ENCODE peak calls at places on chromosomes 6 and 20, in six cellular contexts. H, Y, U, W, Z and K are unnamed samples.

GRCh38 chr6:78150425-78150824 is 497.6 kb downstream of the MEI4 start:
- DNase-seq in U (no peak), W (no peak), Z (no peak), Y (no peak), H (no peak), K (no peak)

GRCh38 chr6:32689531-32690505 is 23.4 kb upstream of the HLA-DQB1 start:
- DNase-seq in Y (no peak), W (no peak), U (no peak), Z (no peak), H (no peak), K (no peak)

GRCh38 chr6:2857580-2858337 is 16.1 kb upstream of the SERPINB1 start:
- DNase-seq in Y (peak), Z (peak), U (no peak), H (no peak), W (peak), K (no peak)

GRCh38 chr20:24465730-24466129 is 3.7 kb upstream of the SYNDIG1 start:
- DNase-seq in U (no peak), H (no peak), Y (no peak), W (no peak), Z (no peak), K (no peak)

GRCh38 chr6:132259070-132259469 is 142.2 kb downstream of the MOXD1 start:
- DNase-seq in W (peak), U (no peak), H (no peak), Y (peak), Z (peak), K (no peak)

GRCh38 chr6:46637145-46637544 is 15.5 kb downstream of the CYP39A1 start:
- DNase-seq in U (no peak), H (no peak), Y (peak), Z (peak), W (no peak), K (no peak)

GRCh38 chr6:24910331-24910849 is 25.4 kb downstream of the RIPOR2 start:
- DNase-seq in Y (no peak), H (peak), Z (no peak), U (no peak), W (peak), K (no peak)

GRCh38 chr20:37901667-37902503 is 1.0 kb upstream of the VSTM2L start:
- DNase-seq in W (peak), Z (peak), U (no peak), Y (peak), H (peak), K (no peak)

GRCh38 chr6:137874204-137875001 is 7.3 kb downstream of the TNFAIP3 start:
- DNase-seq in Z (peak), Y (no peak), U (no peak), W (no peak), H (no peak), K (no peak)

GRCh38 chr6:90739802-90740201 is 152.9 kb upstream of the MAP3K7 start:
- DNase-seq in Z (no peak), H (no peak), W (no peak), U (no peak), Y (no peak), K (no peak)

GRCh38 chr6:145738265-145738664 is 2.9 kb upstream of the EPM2A start:
- DNase-seq in H (no peak), Z (no peak), U (no peak), W (no peak), Y (no peak), K (no peak)

GRCh38 chr20:58623579-58624473 is 27.3 kb upstream of the STX16 start:
- DNase-seq in Y (peak), W (no peak), U (peak), Z (peak), H (no peak), K (no peak)

GRCh38 chr6:109139109-109139508 is 43.8 kb downstream of the CEP57L1 start:
- DNase-seq in Y (peak), U (no peak), H (no peak), Z (no peak), W (no peak), K (no peak)

DNA sequence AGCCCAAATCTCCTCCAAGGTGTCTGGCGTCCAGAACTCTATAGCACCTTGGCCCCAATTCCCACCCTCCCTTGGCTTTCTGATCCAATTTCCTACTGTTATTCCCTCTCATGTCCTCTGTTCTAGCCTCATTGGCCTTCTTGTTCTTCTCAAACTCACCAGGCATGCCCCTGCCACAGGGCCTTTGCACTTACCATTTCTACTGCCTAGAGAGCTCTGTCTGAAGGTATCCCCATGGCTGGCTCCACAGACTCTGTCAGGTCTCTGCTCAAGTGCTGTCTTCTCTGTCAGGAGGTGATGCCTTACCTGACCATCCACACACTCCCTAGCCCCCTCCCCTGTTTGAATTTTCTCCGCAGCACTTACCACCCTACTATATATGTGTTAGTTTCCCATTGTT is 5.6 kb upstream of the BMP6 start:
- DNase-seq in Y (no peak), W (no peak), U (no peak), H (no peak), Z (no peak), K (no peak)
- H3K23ac ChIP-seq in Y (no peak), W (no peak), U (no peak), H (no peak), Z (no peak), K (no peak)

DNA sequence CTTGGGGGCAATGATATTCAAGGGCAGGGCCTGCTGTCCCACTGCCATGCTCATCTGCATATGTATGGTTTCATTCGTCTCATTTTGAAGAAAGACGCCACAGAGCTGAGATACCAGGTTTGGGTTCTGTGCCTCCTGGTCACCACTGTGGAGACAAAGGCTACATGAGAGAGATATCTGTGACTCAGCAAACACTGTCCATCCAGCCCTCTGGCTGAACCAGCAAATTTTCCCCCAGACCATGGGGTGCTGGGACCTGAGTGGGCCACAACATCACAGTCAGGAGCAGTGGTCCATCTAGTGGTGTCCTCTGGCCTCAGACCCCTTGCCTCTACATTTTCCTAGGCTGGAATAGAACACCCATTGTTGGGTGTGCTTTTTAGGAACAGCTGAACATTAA is at the start of gene MAS1L:
- DNase-seq in W (no peak), H (no peak), Y (no peak), Z (no peak), U (no peak), K (no peak)
- H3K23ac ChIP-seq in W (no peak), H (no peak), Y (no peak), Z (no peak), U (no peak), K (no peak)

GRCh38 chr6:39979461-39980328 is 45.4 kb upstream of the MOCS1 start:
- DNase-seq in H (no peak), U (no peak), W (no peak), Y (no peak), Z (no peak), K (no peak)

GRCh38 chr6:39982720-39983119 is 48.5 kb upstream of the MOCS1 start:
- DNase-seq in Z (no peak), U (no peak), W (no peak), Y (no peak), H (no peak), K (no peak)

GRCh38 chr6:39978240-39978639 is 44.0 kb upstream of the MOCS1 start:
- DNase-seq in Z (no peak), U (no peak), W (no peak), Y (no peak), H (no peak), K (no peak)

GRCh38 chr6:39983193-39983592 is 48.9 kb upstream of the MOCS1 start:
- DNase-seq in Y (no peak), W (no peak), Z (no peak), H (no peak), U (no peak), K (no peak)

DNA sequence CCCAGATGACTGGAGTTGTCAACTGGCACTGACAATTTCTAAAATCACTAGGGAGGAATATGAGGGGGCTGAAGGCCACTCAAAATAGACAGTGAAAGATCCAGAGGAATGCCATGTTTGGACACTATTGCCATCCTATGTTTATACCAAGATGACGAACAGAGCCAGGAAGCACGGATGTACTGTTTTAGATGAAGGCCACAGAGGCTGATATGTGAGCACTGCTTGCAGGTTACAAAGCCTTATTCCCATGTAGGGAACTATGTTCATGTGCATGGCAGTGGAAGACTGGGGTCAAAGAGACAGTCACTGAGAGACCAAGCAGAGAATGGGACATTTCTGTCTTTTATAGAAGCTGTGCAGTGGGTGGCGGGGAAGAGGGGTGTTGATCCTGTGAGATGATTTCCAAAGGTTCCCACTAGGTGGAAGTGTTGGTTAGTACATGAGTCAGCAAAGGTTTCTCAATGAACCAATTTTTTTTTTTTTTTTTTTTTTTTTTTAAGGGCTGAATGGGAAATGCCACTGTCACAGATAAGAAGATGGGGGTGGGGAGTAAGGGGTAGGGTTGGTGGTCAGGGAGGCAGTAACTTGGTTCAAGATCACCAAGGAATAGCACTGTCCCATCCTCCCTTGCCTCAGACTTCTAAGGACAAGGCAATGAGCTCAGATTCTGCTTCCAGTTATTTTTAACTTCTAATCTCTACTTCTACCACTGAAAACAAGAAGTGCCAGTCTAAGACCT is 46.7 kb upstream of the MOCS1 start:
- DNase-seq in U (peak), Y (peak), W (peak), Z (peak), H (peak), K (peak)
- H3K23ac ChIP-seq in U (no peak), Y (no peak), W (no peak), Z (no peak), H (no peak), K (no peak)

GRCh38 chr6:43427406-43428111 is at the start of gene ABCC10:
- DNase-seq in H (peak), Z (peak), U (peak), W (peak), Y (peak), K (peak)
- H3K23ac ChIP-seq in H (no peak), Z (peak), U (no peak), W (peak), Y (peak), K (peak)

GRCh38 chr6:5478380-5478779 is 217.1 kb downstream of the FARS2 start:
- DNase-seq in H (no peak), W (no peak), Y (no peak), Z (no peak), U (no peak), K (no peak)
- H3K23ac ChIP-seq in H (no peak), W (no peak), Y (no peak), Z (no peak), U (no peak), K (no peak)

DNA sequence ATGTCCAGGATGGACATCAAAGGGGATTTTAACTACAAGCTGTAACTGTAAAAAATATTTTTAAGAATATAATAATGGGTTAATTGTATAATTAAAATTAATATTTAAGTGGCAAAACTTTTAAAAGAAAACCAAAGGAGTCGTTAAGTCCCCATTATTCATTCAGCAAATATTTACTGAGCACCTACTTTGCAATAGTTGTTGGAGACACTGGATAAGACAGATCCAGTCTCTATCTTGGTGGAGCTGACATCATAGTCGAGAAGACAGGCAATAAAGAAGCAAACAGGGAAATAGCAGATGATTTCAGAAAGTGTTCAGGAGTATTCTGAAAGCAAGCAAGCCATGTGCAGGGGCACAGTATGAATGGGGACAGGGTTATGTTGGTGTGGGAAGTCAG is 137.0 kb downstream of the CEBPB start:
- DNase-seq in H (no peak), Y (no peak), W (no peak), Z (no peak), U (no peak), K (no peak)
- H3K23ac ChIP-seq in H (no peak), Y (peak), W (no peak), Z (no peak), U (no peak), K (no peak)

GRCh38 chr20:45857114-45857835 is at the start of the genes ACOT8 and ZSWIM3:
- DNase-seq in U (peak), W (peak), H (peak), Z (peak), Y (peak), K (peak)

GRCh38 chr20:45861157-45862075 is 4.0 kb downstream of the ZSWIM3 start:
- DNase-seq in Y (no peak), H (no peak), U (no peak), W (no peak), Z (no peak), K (no peak)

GRCh38 chr20:45857836-45858250 is 429 bp downstream of the ZSWIM3 start:
- DNase-seq in U (no peak), H (peak), Y (no peak), W (peak), Z (no peak), K (no peak)

GRCh38 chr20:45863543-45864470 is 6.4 kb downstream of the ZSWIM3 start:
- DNase-seq in H (no peak), U (no peak), Z (no peak), Y (no peak), W (no peak), K (no peak)

GRCh38 chr20:45860573-45861011 is 3.2 kb downstream of the ZSWIM3 start:
- DNase-seq in Y (peak), Z (peak), H (no peak), W (no peak), U (no peak), K (no peak)
- H3K23ac ChIP-seq in Y (no peak), Z (no peak), H (no peak), W (no peak), U (no peak), K (no peak)

DNA sequence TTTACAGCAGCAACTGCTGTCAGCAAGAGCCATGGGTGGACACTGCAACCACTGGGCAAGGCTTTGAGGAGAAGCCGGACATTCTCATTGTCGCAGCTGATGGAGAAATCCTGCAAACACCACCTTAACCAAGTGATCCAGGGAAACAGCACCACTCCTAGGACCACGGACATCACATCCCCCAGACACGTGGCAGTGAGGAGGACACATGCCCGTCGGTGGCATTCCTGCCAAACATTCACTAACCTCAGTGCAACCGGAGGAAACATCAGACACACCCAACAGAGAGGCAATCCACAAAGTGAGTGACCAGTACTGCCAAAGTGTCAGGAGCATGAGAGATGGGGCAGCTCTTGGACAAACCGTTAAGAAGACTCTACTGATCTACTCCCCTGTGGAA is 16.6 kb upstream of the IRF4 start:
- DNase-seq in H (no peak), Y (no peak), Z (no peak), U (no peak), W (no peak), K (no peak)
- H3K23ac ChIP-seq in H (no peak), Y (no peak), Z (no peak), U (no peak), W (no peak), K (peak)

GRCh38 chr6:129852257-129852858 is 8.8 kb downstream of the TMEM244 start:
- DNase-seq in W (no peak), Z (no peak), Y (peak), H (no peak), U (no peak), K (no peak)
- H3K23ac ChIP-seq in W (no peak), Z (no peak), Y (peak), H (no peak), U (no peak), K (no peak)

GRCh38 chr6:124026645-124027044 is 223.0 kb downstream of the NKAIN2 start:
- DNase-seq in W (no peak), Y (no peak), Z (no peak), H (no peak), U (no peak), K (no peak)
- H3K23ac ChIP-seq in W (no peak), Y (no peak), Z (no peak), H (no peak), U (no peak), K (no peak)